ENCODE peak calls at places on chromosomes 4 and X, in ten cellular contexts. V is natural killer cell; Y is neural progenitor cell; H is mammary epithelial cell; K is activated CD4-positive, alpha-beta T cell treated with anti-CD3 and anti-CD28 coated beads, Interleukin-2, amount 50 U/mL, for 24 hours; U is HCT116; A is right cardiac atrium; G is CD8-positive, alpha-beta memory T cell; E is NCI-H146; R is ureter. X is an unnamed sample.

GRCh38 chr4:183962413-183962812 is 57.3 kb downstream of the STOX2 start:
- DNase-seq in U (no peak), H (no peak), G (no peak), A (no peak), R (no peak), Y (no peak), E (no peak), V (no peak), K (no peak), X (no peak)

GRCh38 chrX:13473666-13474516 is 95.5 kb upstream of the EGFL6 start:
- DNase-seq in E (no peak), U (no peak), V (no peak), K (no peak), Y (peak), G (peak), A (no peak), H (no peak), R (no peak), X (no peak)

GRCh38 chr4:170497105-170497504 is 407.3 kb upstream of the AADAT start:
- DNase-seq in E (no peak), A (no peak), U (no peak), K (no peak), Y (peak), G (no peak), V (no peak), R (no peak), H (peak), X (no peak)

GRCh38 chrX:36961590-36961989 is 46.6 kb upstream of the FAM47C start:
- DNase-seq in E (no peak), K (no peak), Y (peak), H (no peak), A (no peak), U (peak), V (no peak), R (no peak), G (no peak), X (no peak)

GRCh38 chr4:39030726-39031125 is 1.5 kb downstream of the TMEM156 start:
- DNase-seq in G (no peak), R (no peak), U (no peak), Y (no peak), V (no peak), K (no peak), E (no peak), A (no peak), H (no peak), X (no peak)

GRCh38 chrX:135522132-135522530 is 1.7 kb downstream of the INTS6L start:
- DNase-seq in A (no peak), V (no peak), E (no peak), Y (no peak), K (no peak), U (no peak), G (no peak), R (no peak), H (no peak), X (no peak)

GRCh38 chr4:128859887-128860774 is 50.6 kb downstream of the JADE1 start:
- DNase-seq in K (no peak), R (no peak), H (no peak), A (no peak), G (no peak), U (no peak), Y (peak), E (no peak), V (no peak), X (no peak)

GRCh38 chr4:152269448-152270191 is 266.3 kb downstream of the FBXW7 start:
- DNase-seq in Y (no peak), A (no peak), H (no peak), K (no peak), E (no peak), V (no peak), R (no peak), G (no peak), U (no peak), X (no peak)

GRCh38 chr4:177016541-177017141 is 223.9 kb upstream of the VEGFC start:
- DNase-seq in A (no peak), V (no peak), E (no peak), U (no peak), Y (no peak), R (no peak), G (no peak), K (no peak), H (peak), X (no peak)

GRCh38 chrX:120406638-120407037 is 44.7 kb downstream of the ATP1B4 start:
- DNase-seq in V (no peak), Y (no peak), E (no peak), H (peak), U (no peak), R (no peak), G (no peak), A (no peak), K (no peak), X (no peak)

GRCh38 chr4:142406917-142407501 is 439.1 kb downstream of the INPP4B start:
- DNase-seq in A (no peak), G (peak), V (no peak), Y (no peak), E (no peak), K (no peak), U (no peak), R (no peak), H (no peak), X (no peak)

GRCh38 chr4:96228463-96228862 is 388.6 kb downstream of the PDHA2 start:
- DNase-seq in V (no peak), E (no peak), U (no peak), G (no peak), K (no peak), H (no peak), R (no peak), Y (no peak), A (no peak), X (no peak)

GRCh38 chrX:24125028-24125612 is 24.4 kb upstream of the ZFX start:
- DNase-seq in E (no peak), R (no peak), Y (no peak), G (no peak), U (no peak), K (no peak), A (no peak), H (no peak), V (no peak), X (no peak)

GRCh38 chr4:76758996-76759395 is 138.9 kb downstream of the SOWAHB start:
- DNase-seq in U (no peak), G (no peak), K (no peak), H (no peak), V (no peak), A (no peak), E (no peak), Y (no peak), R (no peak), X (no peak)

GRCh38 chrX:154371771-154372300 is 2.6 kb downstream of the FLNA start:
- DNase-seq in U (no peak), Y (peak), R (no peak), A (no peak), H (no peak), G (no peak), E (peak), V (no peak), K (no peak), X (no peak)

GRCh38 chrX:50723006-50723405 is 91.0 kb downstream of the SHROOM4 start:
- DNase-seq in G (no peak), R (no peak), V (no peak), A (no peak), U (no peak), K (no peak), E (no peak), H (no peak), Y (no peak), X (no peak)

GRCh38 chrX:15619053-15619772 is 18.5 kb upstream of the ACE2 start:
- DNase-seq in R (no peak), U (peak), V (no peak), G (no peak), Y (no peak), E (no peak), K (no peak), A (no peak), H (peak), X (no peak)

GRCh38 chr4:68466751-68467150 is 19.5 kb downstream of the TMPRSS11E start:
- DNase-seq in Y (no peak), A (no peak), G (no peak), K (no peak), R (no peak), U (no peak), V (no peak), E (no peak), H (peak), X (no peak)

GRCh38 chr4:14701896-14702295 is 300.4 kb upstream of the CPEB2 start:
- DNase-seq in A (peak), G (no peak), U (no peak), R (peak), E (no peak), H (no peak), V (no peak), Y (peak), K (no peak), X (no peak)

GRCh38 chr4:125483278-125483677 is 168.5 kb downstream of the FAT4 start:
- DNase-seq in Y (no peak), A (no peak), U (no peak), E (no peak), G (no peak), R (no peak), V (no peak), H (no peak), K (no peak), X (no peak)

GRCh38 chr4:150818661-150819060 is 196.4 kb downstream of the LRBA start:
- DNase-seq in Y (no peak), K (no peak), G (no peak), V (no peak), U (no peak), A (no peak), E (no peak), H (peak), R (no peak), X (no peak)

GRCh38 chrX:39206746-39207145 is 405.5 kb downstream of the MID1IP1 start:
- DNase-seq in G (no peak), V (no peak), K (no peak), A (no peak), Y (no peak), U (no peak), H (no peak), R (no peak), E (no peak), X (no peak)

GRCh38 chr4:25367004-25367621 is 9.9 kb upstream of the ANAPC4 start:
- DNase-seq in K (no peak), R (no peak), V (no peak), E (peak), H (peak), Y (peak), A (no peak), G (no peak), U (no peak), X (no peak)

GRCh38 chr4:40924096-40924792 is 174.5 kb downstream of the NSUN7 start:
- DNase-seq in V (peak), K (peak), A (peak), Y (peak), G (peak), E (peak), R (peak), H (no peak), U (peak), X (peak)

GRCh38 chr4:52259978-52260377 is 208.9 kb downstream of the SPATA18 start:
- DNase-seq in R (no peak), G (no peak), H (no peak), Y (no peak), E (peak), V (no peak), K (no peak), A (no peak), U (no peak), X (no peak)

GRCh38 chrX:10722804-10723364 is 102.5 kb upstream of the MID1 start:
- DNase-seq in A (no peak), Y (peak), U (peak), G (no peak), V (no peak), R (peak), H (peak), K (no peak), E (peak), X (no peak)

GRCh38 chr4:125750827-125751466 is 436.2 kb downstream of the FAT4 start:
- DNase-seq in G (no peak), Y (peak), U (no peak), R (no peak), K (no peak), E (peak), A (peak), V (no peak), H (no peak), X (no peak)

GRCh38 chr4:152697284-152698011 is 17.7 kb upstream of the TMEM154 start:
- DNase-seq in G (no peak), R (no peak), V (no peak), Y (no peak), U (no peak), A (no peak), H (peak), K (no peak), E (no peak), X (no peak)

GRCh38 chr4:39043697-39044363 is 11.6 kb upstream of the TMEM156 start:
- DNase-seq in G (peak), H (peak), K (no peak), R (no peak), Y (no peak), U (no peak), V (no peak), E (no peak), A (no peak), X (no peak)

GRCh38 chr4:182465979-182466378 is 222.8 kb downstream of the TENM3 start:
- DNase-seq in R (no peak), Y (no peak), G (no peak), A (no peak), H (no peak), K (no peak), E (no peak), U (no peak), V (no peak), X (no peak)

GRCh38 chr4:119106036-119107000 is 29.3 kb upstream of the MYOZ2 start:
- DNase-seq in A (no peak), H (no peak), K (no peak), G (no peak), Y (no peak), E (no peak), V (no peak), R (no peak), U (no peak), X (peak)

GRCh38 chr4:38132140-38132673 is 172.0 kb downstream of the PTTG2 start:
- DNase-seq in V (peak), Y (peak), U (no peak), H (peak), G (peak), E (no peak), K (peak), R (peak), A (no peak), X (no peak)

GRCh38 chr4:185912779-185913178 is 100.8 kb upstream of the SORBS2 start:
- DNase-seq in G (no peak), U (no peak), H (peak), R (no peak), A (no peak), K (no peak), V (no peak), Y (no peak), E (peak), X (no peak)